ENCODE peak calls at places on chromosomes 3 and 15, in eight cellular contexts. One of them, this sample, is unnamed.

GRCh38 chr15:67196222-67196621 is 58.2 kb downstream of the AAGAB start:
- DNase-seq in A549: no peak
- DNase-seq in uterus: no peak
- DNase-seq in tibial nerve: no peak
- DNase-seq in stomach: no peak
- DNase-seq in adrenal gland: no peak
- DNase-seq in ovary: no peak
- DNase-seq in NB4: no peak
- DNase-seq in this sample: no peak

GRCh38 chr15:26634319-26634718 is 138.5 kb downstream of the GABRB3 start:
- DNase-seq in A549: no peak
- DNase-seq in uterus: no peak
- DNase-seq in tibial nerve: no peak
- DNase-seq in stomach: no peak
- DNase-seq in adrenal gland: no peak
- DNase-seq in ovary: no peak
- DNase-seq in NB4: no peak
- DNase-seq in this sample: no peak

GRCh38 chr15:66881173-66881905 is 179.3 kb downstream of the SMAD6 start:
- DNase-seq in A549: no peak
- DNase-seq in uterus: no peak
- DNase-seq in tibial nerve: peak
- DNase-seq in stomach: no peak
- DNase-seq in adrenal gland: peak
- DNase-seq in ovary: no peak
- DNase-seq in NB4: no peak
- DNase-seq in this sample: no peak

GRCh38 chr3:56200251-56200650 is 268.0 kb downstream of the ERC2 start:
- DNase-seq in A549: no peak
- DNase-seq in uterus: no peak
- DNase-seq in tibial nerve: no peak
- DNase-seq in stomach: no peak
- DNase-seq in adrenal gland: no peak
- DNase-seq in ovary: no peak
- DNase-seq in NB4: no peak
- DNase-seq in this sample: no peak

GRCh38 chr3:149473314-149473990 is 1.0 kb upstream of the TM4SF4 start:
- DNase-seq in A549: peak
- DNase-seq in uterus: peak
- DNase-seq in tibial nerve: no peak
- DNase-seq in stomach: peak
- DNase-seq in adrenal gland: no peak
- DNase-seq in ovary: peak
- DNase-seq in NB4: peak
- DNase-seq in this sample: peak

GRCh38 chr3:127448161-127448561 is 142.4 kb downstream of the TPRA1 start:
- DNase-seq in A549: no peak
- DNase-seq in uterus: no peak
- DNase-seq in tibial nerve: no peak
- DNase-seq in stomach: peak
- DNase-seq in adrenal gland: no peak
- DNase-seq in ovary: no peak
- DNase-seq in NB4: no peak
- DNase-seq in this sample: no peak

GRCh38 chr3:197340521-197340871 is 42.1 kb upstream of the DLG1 start:
- DNase-seq in A549: no peak
- DNase-seq in uterus: no peak
- DNase-seq in tibial nerve: no peak
- DNase-seq in stomach: no peak
- DNase-seq in adrenal gland: no peak
- DNase-seq in ovary: no peak
- DNase-seq in NB4: no peak
- DNase-seq in this sample: no peak

GRCh38 chr3:42518800-42519567 is 16.5 kb downstream of the VIPR1 start:
- DNase-seq in A549: no peak
- DNase-seq in uterus: no peak
- DNase-seq in tibial nerve: no peak
- DNase-seq in stomach: no peak
- DNase-seq in adrenal gland: no peak
- DNase-seq in ovary: no peak
- DNase-seq in NB4: peak
- DNase-seq in this sample: no peak

GRCh38 chr3:39524107-39524506 is 56.6 kb downstream of the MOBP start:
- DNase-seq in A549: no peak
- DNase-seq in uterus: no peak
- DNase-seq in tibial nerve: no peak
- DNase-seq in stomach: no peak
- DNase-seq in adrenal gland: no peak
- DNase-seq in ovary: no peak
- DNase-seq in NB4: peak
- DNase-seq in this sample: no peak

GRCh38 chr3:49327485-49327884 is 12.4 kb downstream of the USP4 start:
- DNase-seq in A549: no peak
- DNase-seq in uterus: no peak
- DNase-seq in tibial nerve: no peak
- DNase-seq in stomach: no peak
- DNase-seq in adrenal gland: no peak
- DNase-seq in ovary: no peak
- DNase-seq in NB4: peak
- DNase-seq in this sample: no peak

GRCh38 chr3:190531406-190531805 is 17.5 kb downstream of the IL1RAP start:
- DNase-seq in A549: no peak
- DNase-seq in uterus: no peak
- DNase-seq in tibial nerve: no peak
- DNase-seq in stomach: no peak
- DNase-seq in adrenal gland: no peak
- DNase-seq in ovary: no peak
- DNase-seq in NB4: no peak
- DNase-seq in this sample: no peak

GRCh38 chr3:148962513-148962912 is 28.8 kb upstream of the GYG1 start:
- DNase-seq in A549: peak
- DNase-seq in uterus: no peak
- DNase-seq in tibial nerve: no peak
- DNase-seq in stomach: no peak
- DNase-seq in adrenal gland: no peak
- DNase-seq in ovary: no peak
- DNase-seq in NB4: peak
- DNase-seq in this sample: no peak

GRCh38 chr3:102471001-102471400 is 36.2 kb downstream of the ZPLD1 start:
- DNase-seq in A549: no peak
- DNase-seq in uterus: no peak
- DNase-seq in tibial nerve: no peak
- DNase-seq in stomach: no peak
- DNase-seq in adrenal gland: no peak
- DNase-seq in ovary: no peak
- DNase-seq in NB4: peak
- DNase-seq in this sample: no peak

GRCh38 chr15:100721758-100722550 is 119.6 kb downstream of the ASB7 start:
- DNase-seq in A549: peak
- DNase-seq in uterus: peak
- DNase-seq in tibial nerve: peak
- DNase-seq in stomach: peak
- DNase-seq in adrenal gland: peak
- DNase-seq in ovary: peak
- DNase-seq in NB4: peak
- DNase-seq in this sample: peak

GRCh38 chr3:13141183-13141582 is 68.0 kb upstream of the IQSEC1 start:
- DNase-seq in A549: no peak
- DNase-seq in uterus: no peak
- DNase-seq in tibial nerve: no peak
- DNase-seq in stomach: no peak
- DNase-seq in adrenal gland: no peak
- DNase-seq in ovary: no peak
- DNase-seq in NB4: no peak
- DNase-seq in this sample: no peak

GRCh38 chr3:9400626-9401025 is 3.2 kb downstream of the SETD5 start:
- DNase-seq in A549: no peak
- DNase-seq in uterus: no peak
- DNase-seq in tibial nerve: no peak
- DNase-seq in stomach: no peak
- DNase-seq in adrenal gland: no peak
- DNase-seq in ovary: no peak
- DNase-seq in NB4: no peak
- DNase-seq in this sample: no peak

DNA sequence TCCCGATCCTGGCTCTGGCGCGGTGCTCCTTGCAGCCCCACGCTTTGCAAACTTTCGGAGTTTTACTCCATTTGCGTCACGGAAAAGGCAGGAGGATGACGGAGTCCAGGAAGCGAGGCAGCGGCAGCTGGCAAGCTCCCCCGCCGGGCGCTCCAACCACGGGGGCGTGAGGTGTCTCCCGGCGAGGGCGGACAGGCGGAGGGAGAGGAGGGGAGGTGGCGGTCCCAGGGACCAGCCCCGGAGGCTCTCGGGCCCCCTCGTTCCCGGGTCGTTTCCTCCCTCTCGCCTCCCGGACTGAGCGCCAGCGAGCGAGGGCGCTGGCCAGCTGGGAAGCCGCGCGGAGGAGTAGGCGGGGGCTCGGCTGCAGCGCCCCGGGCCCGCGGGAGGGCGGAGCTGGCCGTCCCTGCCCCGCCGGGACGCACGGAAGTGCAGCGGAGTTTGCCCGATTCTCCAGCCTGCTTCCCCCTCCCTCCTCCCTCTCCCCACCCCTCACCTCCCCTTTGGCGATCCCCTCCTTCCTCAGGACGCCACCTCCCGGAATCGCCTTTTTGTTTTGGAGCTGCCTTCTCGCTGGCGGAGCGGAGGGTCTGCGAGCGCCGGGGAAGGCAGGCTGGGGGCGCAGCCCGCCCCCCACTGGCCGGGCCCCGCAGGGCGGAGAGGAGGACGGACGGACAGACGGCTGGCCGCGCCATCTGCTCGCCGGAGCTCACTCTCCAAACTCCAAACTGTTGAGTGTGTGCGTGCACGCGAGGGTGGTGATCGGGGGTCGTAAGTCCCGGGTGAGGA is at the start of gene SNX33:
- DNase-seq in A549: peak
- DNase-seq in uterus: peak
- DNase-seq in tibial nerve: peak
- DNase-seq in stomach: peak
- DNase-seq in adrenal gland: peak
- DNase-seq in ovary: peak
- DNase-seq in NB4: peak
- DNase-seq in this sample: peak
- TF ChIP-seq POLR2A in A549: peak
- TF ChIP-seq POLR2A in uterus: no peak
- TF ChIP-seq POLR2A in tibial nerve: peak
- TF ChIP-seq POLR2A in stomach: no peak
- TF ChIP-seq POLR2A in adrenal gland: peak
- TF ChIP-seq POLR2A in ovary: peak
- TF ChIP-seq POLR2A in NB4: no peak
- TF ChIP-seq POLR2A in this sample: no peak

GRCh38 chr3:2166552-2166951 is 67.9 kb downstream of the CNTN4 start:
- DNase-seq in A549: no peak
- DNase-seq in uterus: no peak
- DNase-seq in tibial nerve: no peak
- DNase-seq in stomach: no peak
- DNase-seq in adrenal gland: no peak
- DNase-seq in ovary: no peak
- DNase-seq in NB4: peak
- DNase-seq in this sample: no peak
- TF ChIP-seq CTCF in A549: no peak
- TF ChIP-seq CTCF in uterus: no peak
- TF ChIP-seq CTCF in tibial nerve: no peak
- TF ChIP-seq CTCF in stomach: no peak
- TF ChIP-seq CTCF in adrenal gland: no peak
- TF ChIP-seq CTCF in ovary: no peak
- TF ChIP-seq CTCF in NB4: peak
- TF ChIP-seq CTCF in this sample: no peak

GRCh38 chr3:184314363-184314699 is at the start of gene EIF4G1:
- DNase-seq in A549: peak
- DNase-seq in uterus: peak
- DNase-seq in tibial nerve: peak
- DNase-seq in stomach: peak
- DNase-seq in adrenal gland: peak
- DNase-seq in ovary: peak
- DNase-seq in NB4: peak
- DNase-seq in this sample: peak
- TF ChIP-seq POLR2A in A549: peak
- TF ChIP-seq POLR2A in uterus: peak
- TF ChIP-seq POLR2A in tibial nerve: no peak
- TF ChIP-seq POLR2A in stomach: no peak
- TF ChIP-seq POLR2A in adrenal gland: peak
- TF ChIP-seq POLR2A in ovary: peak
- TF ChIP-seq POLR2A in NB4: peak
- TF ChIP-seq POLR2A in this sample: no peak

DNA sequence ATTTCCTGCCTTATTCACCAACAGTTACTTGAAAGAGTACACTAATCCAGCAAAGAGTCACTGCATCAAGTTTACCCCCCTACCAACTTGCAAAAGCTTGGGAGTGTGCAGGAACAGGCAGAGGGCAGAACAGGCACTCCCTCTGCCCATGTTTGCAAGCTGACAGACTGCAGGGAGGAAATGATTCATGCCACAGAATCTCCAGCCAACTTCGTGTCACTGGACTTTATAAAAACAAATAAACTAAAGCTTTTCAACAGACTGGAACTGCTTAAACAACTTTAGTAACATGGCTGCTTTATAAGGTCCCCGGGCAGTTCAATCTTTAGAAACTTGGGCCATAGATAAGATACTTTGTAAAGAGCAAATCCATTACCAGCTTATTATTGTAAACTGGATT is 129.5 kb downstream of the THRB start:
- DNase-seq in A549: peak
- DNase-seq in uterus: peak
- DNase-seq in tibial nerve: peak
- DNase-seq in stomach: peak
- DNase-seq in adrenal gland: peak
- DNase-seq in ovary: no peak
- DNase-seq in NB4: peak
- DNase-seq in this sample: no peak
- TF ChIP-seq CTCF in A549: peak
- TF ChIP-seq CTCF in uterus: no peak
- TF ChIP-seq CTCF in tibial nerve: no peak
- TF ChIP-seq CTCF in stomach: no peak
- TF ChIP-seq CTCF in adrenal gland: no peak
- TF ChIP-seq CTCF in ovary: no peak
- TF ChIP-seq CTCF in NB4: no peak
- TF ChIP-seq CTCF in this sample: no peak

DNA sequence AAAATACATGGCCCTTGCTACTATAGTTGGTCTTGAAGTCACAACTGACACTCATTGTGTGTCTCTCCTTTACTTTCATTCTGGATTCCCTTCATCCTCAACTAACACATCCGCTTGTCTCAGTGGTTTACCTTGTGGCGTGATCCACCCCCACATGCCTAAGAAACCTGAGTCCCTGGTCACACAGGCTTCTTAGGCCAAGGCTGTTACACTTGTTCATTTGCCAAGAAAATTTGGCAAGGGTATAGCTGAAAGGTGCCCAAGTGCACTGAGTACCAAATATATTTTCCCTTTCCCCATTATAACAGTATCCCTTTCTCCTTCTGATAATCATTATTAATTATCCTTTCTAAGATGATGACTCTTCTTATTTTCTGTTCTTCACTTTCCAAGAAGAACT is 207.6 kb upstream of the STAC start:
- DNase-seq in A549: no peak
- DNase-seq in uterus: no peak
- DNase-seq in tibial nerve: no peak
- DNase-seq in stomach: no peak
- DNase-seq in adrenal gland: no peak
- DNase-seq in ovary: no peak
- DNase-seq in NB4: no peak
- DNase-seq in this sample: no peak
- TF ChIP-seq POLR2A in A549: no peak
- TF ChIP-seq POLR2A in uterus: no peak
- TF ChIP-seq POLR2A in tibial nerve: no peak
- TF ChIP-seq POLR2A in stomach: no peak
- TF ChIP-seq POLR2A in adrenal gland: no peak
- TF ChIP-seq POLR2A in ovary: no peak
- TF ChIP-seq POLR2A in NB4: no peak
- TF ChIP-seq POLR2A in this sample: no peak

This sample was measured in lower leg skin.